ENCODE peak calls at places on chromosome 20, in four cellular contexts. O is A549, U is GM12878, P is K562. Q is an unnamed sample.

GRCh38 chr20:38804682-38805501 is 605 bp upstream of the PPP1R16B start:
- DNase-seq in O (no peak), U (peak), P (peak), Q (no peak)

GRCh38 chr20:9068896-9069663 is at the start of gene PLCB4:
- DNase-seq in O (peak), U (no peak), P (peak), Q (peak)

GRCh38 chr20:46558511-46558959 is 8.1 kb upstream of the OCSTAMP start:
- DNase-seq in O (peak), U (no peak), P (no peak), Q (peak)

GRCh38 chr20:59825944-59826759 is 107.3 kb downstream of the SYCP2 start:
- DNase-seq in O (no peak), U (no peak), P (no peak), Q (no peak)

GRCh38 chr20:5859611-5860010 is 90.7 kb downstream of the TRMT6 start:
- DNase-seq in O (no peak), U (no peak), P (no peak), Q (peak)

GRCh38 chr20:44187054-44187762 is at the start of gene JPH2:
- DNase-seq in O (peak), U (no peak), P (no peak), Q (peak)

GRCh38 chr20:59779656-59780380 is 153.6 kb downstream of the SYCP2 start:
- DNase-seq in O (no peak), U (no peak), P (no peak), Q (no peak)

GRCh38 chr20:32247957-32248497 is 29.4 kb upstream of the KIF3B start:
- DNase-seq in O (no peak), U (no peak), P (no peak), Q (no peak)

GRCh38 chr20:3464166-3464565 is 6.7 kb upstream of the ATRN start:
- DNase-seq in O (no peak), U (no peak), P (no peak), Q (no peak)

GRCh38 chr20:39623584-39624234 is 661.6 kb downstream of the DHX35 start:
- DNase-seq in O (no peak), U (no peak), P (no peak), Q (no peak)

GRCh38 chr20:8389381-8390368 is 257.6 kb downstream of the PLCB1 start:
- DNase-seq in O (peak), U (no peak), P (peak), Q (peak)

GRCh38 chr20:56393133-56393472 is 658 bp downstream of the CSTF1 start:
- DNase-seq in O (no peak), U (no peak), P (no peak), Q (no peak)

GRCh38 chr20:39871013-39871412 is 818.0 kb downstream of the MAFB start:
- DNase-seq in O (no peak), U (no peak), P (no peak), Q (no peak)

GRCh38 chr20:45313943-45314342 is 5.8 kb upstream of the MATN4 start:
- DNase-seq in O (no peak), U (no peak), P (no peak), Q (no peak)

GRCh38 chr20:47791084-47791599 is 5.9 kb upstream of the SULF2 start:
- DNase-seq in O (no peak), U (no peak), P (no peak), Q (no peak)

GRCh38 chr20:41232971-41233926 is 84.3 kb downstream of the ZHX3 start:
- DNase-seq in O (peak), U (no peak), P (no peak), Q (peak)

GRCh38 chr20:2814076-2814475 is 711 bp upstream of the C20orf141 start:
- DNase-seq in O (no peak), U (no peak), P (no peak), Q (peak)

GRCh38 chr20:23136893-23137745 is 51.0 kb upstream of the CD93 start:
- DNase-seq in O (no peak), U (no peak), P (peak), Q (no peak)

GRCh38 chr20:35616465-35617396 is 1.1 kb downstream of the SPAG4 start:
- DNase-seq in O (peak), U (peak), P (peak), Q (peak)

GRCh38 chr20:1876217-1876921 is 18.8 kb upstream of the SIRPA start:
- DNase-seq in O (no peak), U (no peak), P (no peak), Q (no peak)

GRCh38 chr20:57555457-57556184 is 5.3 kb upstream of the PCK1 start:
- DNase-seq in O (no peak), U (no peak), P (no peak), Q (no peak)

GRCh38 chr20:22607695-22608094 is 23.3 kb upstream of the FOXA2 start:
- DNase-seq in O (no peak), U (no peak), P (no peak), Q (no peak)

GRCh38 chr20:8331740-8332412 is 199.8 kb downstream of the PLCB1 start:
- DNase-seq in O (no peak), U (no peak), P (no peak), Q (peak)

GRCh38 chr20:18992418-18992817 is 178.8 kb downstream of the SCP2D1 start:
- DNase-seq in O (no peak), U (no peak), P (no peak), Q (no peak)

GRCh38 chr20:19986419-19986818 is 30.7 kb upstream of the NAA20 start:
- DNase-seq in O (peak), U (no peak), P (no peak), Q (peak)

GRCh38 chr20:2234788-2235187 is 61.0 kb upstream of the TGM3 start:
- DNase-seq in O (no peak), U (no peak), P (no peak), Q (no peak)

GRCh38 chr20:8367679-8368078 is 235.6 kb downstream of the PLCB1 start:
- DNase-seq in O (no peak), U (no peak), P (no peak), Q (no peak)

GRCh38 chr20:44494266-44494665 is 18.6 kb downstream of the TTPAL start:
- DNase-seq in O (no peak), U (no peak), P (no peak), Q (peak)

GRCh38 chr20:59723108-59723500 is 118.8 kb downstream of the PHACTR3 start:
- DNase-seq in O (no peak), U (no peak), P (no peak), Q (no peak)

GRCh38 chr20:44552568-44552949 is 29.8 kb upstream of the PKIG start:
- DNase-seq in O (no peak), U (no peak), P (no peak), Q (no peak)

DNA sequence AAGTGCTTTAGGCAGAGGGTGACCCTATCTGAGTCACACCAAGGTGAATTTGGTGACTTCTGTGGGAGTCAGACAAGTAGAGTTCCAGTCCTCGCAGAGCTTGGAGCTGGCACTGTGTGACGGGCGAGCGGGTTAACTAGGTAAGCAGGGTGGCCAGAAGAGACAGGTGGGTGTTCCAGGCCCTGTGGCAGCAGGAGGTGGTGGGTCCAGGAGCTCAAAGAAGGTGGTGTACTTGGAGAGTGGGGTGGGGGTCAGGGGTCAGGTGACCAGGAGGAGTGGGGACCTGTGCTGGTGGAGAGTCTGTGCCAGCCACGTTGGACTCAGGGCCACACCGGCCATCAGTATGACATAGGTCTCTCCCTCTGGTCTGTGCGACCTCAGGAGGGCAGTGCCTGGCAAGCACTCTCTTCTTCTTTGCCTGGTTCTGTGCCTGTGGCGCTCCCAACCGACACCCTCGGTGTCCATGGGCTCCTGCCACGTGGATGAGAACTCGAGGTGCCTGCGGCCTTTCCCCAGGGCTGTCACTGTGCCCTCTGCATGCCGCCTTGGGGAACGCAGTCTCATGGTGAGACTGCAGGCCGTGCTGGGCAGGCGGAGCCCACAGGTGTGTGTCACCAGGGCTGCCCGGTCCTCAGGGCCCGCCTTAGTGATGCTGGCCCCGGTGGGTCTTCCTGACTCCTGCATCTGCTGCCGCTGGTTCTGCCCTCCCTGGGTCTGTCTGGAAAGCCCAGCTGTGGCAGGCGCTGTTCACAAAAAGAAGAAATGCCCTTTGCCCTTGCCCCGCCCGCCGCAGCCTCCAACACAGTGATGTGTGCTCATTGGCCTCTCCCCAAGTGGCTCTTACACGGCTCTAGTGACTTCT is 1.6 kb downstream of the MRGBP start:
- DNase-seq in O (no peak), U (no peak), P (no peak), Q (no peak)
- TF ChIP-seq ELK1 in O (no peak), U (no peak), P (no peak), Q (no peak)

GRCh38 chr20:33649201-33649631 is 12.9 kb upstream of the C20orf144 start:
- DNase-seq in O (no peak), U (no peak), P (no peak), Q (no peak)

GRCh38 chr20:33650111-33650752 is 11.9 kb upstream of the C20orf144 start:
- DNase-seq in O (no peak), U (no peak), P (peak), Q (no peak)

GRCh38 chr20:33646191-33646590 is 15.9 kb upstream of the C20orf144 start:
- DNase-seq in O (no peak), U (no peak), P (no peak), Q (no peak)

GRCh38 chr20:33647603-33648395 is 14.3 kb upstream of the C20orf144 start:
- DNase-seq in O (no peak), U (peak), P (no peak), Q (peak)

GRCh38 chr20:33648396-33649004 is 13.6 kb upstream of the C20orf144 start:
- DNase-seq in O (no peak), U (no peak), P (peak), Q (no peak)
- TF ChIP-seq ELK1 in O (no peak), U (no peak), P (no peak), Q (no peak)

GRCh38 chr20:50510706-50511401 is 671 bp downstream of the PTPN1 start:
- DNase-seq in O (no peak), U (no peak), P (no peak), Q (no peak)
- TF ChIP-seq ELK1 in O (no peak), U (no peak), P (no peak), Q (no peak)

GRCh38 chr20:34312024-34312460 is 8.9 kb upstream of the AHCY start:
- DNase-seq in O (no peak), U (no peak), P (no peak), Q (no peak)
- TF ChIP-seq ELK1 in O (no peak), U (no peak), P (no peak), Q (no peak)

GRCh38 chr20:13611726-13612125 is 27.0 kb downstream of the TASP1 start:
- DNase-seq in O (no peak), U (no peak), P (no peak), Q (no peak)

GRCh38 chr20:13613917-13614316 is 24.8 kb downstream of the TASP1 start:
- DNase-seq in O (no peak), U (no peak), P (no peak), Q (no peak)

DNA sequence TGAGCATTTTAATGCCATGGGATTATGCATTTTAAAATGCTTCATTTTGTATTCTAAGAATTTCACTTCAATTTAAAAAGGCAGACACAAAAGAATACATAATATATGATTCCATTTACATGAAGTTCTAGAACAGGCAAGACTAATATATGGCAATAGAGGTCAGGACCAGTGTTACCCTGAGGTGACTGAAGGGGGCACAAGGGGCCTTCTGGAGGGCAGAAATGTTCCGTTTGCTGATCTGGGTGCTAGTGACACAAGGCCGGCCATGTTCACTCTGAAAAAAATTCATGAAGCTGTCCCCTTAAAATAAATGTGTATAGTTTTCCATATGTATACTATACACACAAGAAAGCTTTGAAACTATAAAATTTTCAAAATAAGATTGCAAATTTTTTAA is 28.5 kb downstream of the TASP1 start:
- DNase-seq in O (no peak), U (no peak), P (peak), Q (no peak)
- TF ChIP-seq ELK1 in O (no peak), U (no peak), P (no peak), Q (no peak)

DNA sequence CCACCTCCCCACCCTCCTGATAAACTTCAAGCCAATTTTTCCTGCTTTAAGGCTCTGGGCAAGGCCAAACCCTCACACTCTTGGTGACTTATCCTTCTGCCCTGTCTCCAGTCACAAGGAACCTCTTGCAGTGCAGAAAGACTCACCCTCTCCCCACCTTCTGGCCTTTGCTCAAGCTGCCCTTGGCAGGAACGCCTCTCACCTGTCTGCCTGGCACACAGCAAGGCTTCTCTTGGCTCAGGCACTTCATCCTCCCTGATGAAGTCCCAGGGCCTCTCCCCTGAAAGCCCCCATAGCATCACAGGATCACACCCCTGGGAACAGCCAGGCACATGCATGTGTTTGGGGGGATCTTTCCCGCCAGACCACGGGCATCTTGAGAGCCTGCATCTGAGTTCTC is 68.8 kb upstream of the NNAT start:
- DNase-seq in O (no peak), U (no peak), P (no peak), Q (no peak)
- TF ChIP-seq ELK1 in O (no peak), U (no peak), P (no peak), Q (no peak)

GRCh38 chr20:49853640-49854039 is 41.0 kb downstream of the SLC9A8 start:
- DNase-seq in O (no peak), U (no peak), P (no peak), Q (peak)
- TF ChIP-seq ELK1 in O (no peak), U (no peak), P (no peak), Q (no peak)

GRCh38 chr20:14612389-14612788 is 275.0 kb upstream of the FLRT3 start:
- DNase-seq in O (no peak), U (no peak), P (no peak), Q (peak)

GRCh38 chr20:14619411-14619810 is 282.0 kb upstream of the FLRT3 start:
- DNase-seq in O (no peak), U (no peak), P (no peak), Q (no peak)

GRCh38 chr20:14617123-14617522 is 279.7 kb upstream of the FLRT3 start:
- DNase-seq in O (peak), U (no peak), P (no peak), Q (no peak)

DNA sequence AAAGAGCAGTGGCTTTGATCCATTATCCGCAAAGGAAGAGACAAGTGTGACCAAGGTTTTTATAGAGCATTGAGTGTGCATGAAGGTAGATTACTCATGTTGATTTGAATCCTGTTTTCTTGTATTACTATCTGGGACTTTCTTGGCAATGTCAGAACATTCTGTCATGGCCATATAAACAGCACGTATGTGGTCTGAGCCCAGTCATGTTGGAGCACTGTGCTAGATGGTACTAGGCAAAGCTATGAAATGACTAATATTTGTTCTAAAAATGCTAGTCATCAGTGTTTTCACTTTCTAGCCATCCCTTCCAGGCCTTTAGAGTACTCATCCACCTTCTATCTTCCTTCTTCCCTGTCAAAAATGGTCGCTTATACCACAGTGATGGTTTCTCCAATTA is 278.6 kb upstream of the FLRT3 start:
- DNase-seq in O (no peak), U (no peak), P (no peak), Q (no peak)
- TF ChIP-seq ELK1 in O (no peak), U (no peak), P (no peak), Q (no peak)